ENCODE peak calls at places on chromosomes 4 and X, in five cellular contexts. D, C, V, Y and A are unnamed samples.

GRCh38 chr4:74682567-74683359 is 111.6 kb downstream of the BTC start:
- DNase-seq in C (no peak), D (peak), V (no peak), Y (peak), A (peak)

GRCh38 chr4:123398151-123398802 is 1.7 kb downstream of the SPRY1 start:
- DNase-seq in Y (peak), D (peak), V (peak), C (no peak), A (no peak)

GRCh38 chr4:147891476-147892115 is 159.7 kb downstream of the ARHGAP10 start:
- DNase-seq in D (no peak), V (no peak), Y (no peak), C (no peak), A (no peak)

GRCh38 chrX:46687619-46688018 is 71.3 kb downstream of the SLC9A7 start:
- DNase-seq in C (no peak), V (no peak), Y (no peak), D (no peak), A (no peak)

GRCh38 chr4:38805530-38806145 is 1.0 kb upstream of the TLR1 start:
- DNase-seq in C (peak), V (no peak), D (peak), Y (no peak), A (no peak)

GRCh38 chr4:25092139-25092538 is 61.4 kb upstream of the LGI2 start:
- DNase-seq in Y (no peak), C (no peak), D (no peak), V (no peak), A (no peak)

GRCh38 chr4:123893746-123894095 is 497.1 kb downstream of the SPRY1 start:
- DNase-seq in D (no peak), Y (no peak), C (no peak), V (no peak), A (no peak)

GRCh38 chr4:17511041-17511949 is 595 bp downstream of the QDPR start:
- DNase-seq in C (no peak), D (peak), Y (peak), V (peak), A (peak)

GRCh38 chrX:65451663-65452062 is 82.9 kb downstream of the LAS1L start:
- DNase-seq in V (no peak), Y (peak), C (no peak), D (peak), A (peak)

GRCh38 chrX:12026481-12026880 is 111.8 kb upstream of the FRMPD4 start:
- DNase-seq in V (no peak), Y (no peak), D (no peak), C (no peak), A (no peak)

GRCh38 chr4:19309365-19309764 is 942.3 kb upstream of the SLIT2 start:
- DNase-seq in C (no peak), V (no peak), D (no peak), Y (no peak), A (no peak)

GRCh38 chr4:37664696-37665095 is 21.5 kb downstream of the RELL1 start:
- DNase-seq in V (no peak), C (no peak), D (no peak), Y (no peak), A (no peak)

GRCh38 chr4:35151816-35152572 is 1092.3 kb downstream of the ARAP2 start:
- DNase-seq in Y (peak), C (no peak), V (peak), D (peak), A (peak)

GRCh38 chrX:150558424-150558823 is 10.0 kb upstream of the MTM1 start:
- DNase-seq in D (no peak), V (no peak), C (no peak), Y (no peak), A (no peak)

DNA sequence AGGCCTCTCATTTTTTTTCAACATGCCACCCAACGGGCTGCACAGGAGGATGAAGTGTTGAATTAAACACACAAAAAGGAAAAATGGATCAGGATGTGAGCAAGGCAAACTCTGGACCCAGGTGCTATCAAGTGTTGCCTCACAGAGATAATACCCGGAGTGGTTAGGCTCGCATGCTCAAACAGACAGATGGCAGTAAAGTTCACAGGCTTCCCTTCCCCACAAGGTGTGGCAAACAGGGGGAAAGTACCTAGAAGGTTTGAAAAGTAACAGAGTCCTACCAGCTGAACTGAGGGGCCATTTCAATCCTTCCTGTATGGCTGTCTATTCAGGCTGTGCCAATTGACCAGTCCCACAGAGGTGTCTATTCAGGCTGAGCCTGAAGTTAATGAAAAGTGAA is 123.9 kb upstream of the GC start:
- DNase-seq in Y (no peak), V (no peak), C (no peak), D (no peak), A (no peak)
- TF ChIP-seq SRF in Y (no peak), V (no peak), C (no peak), D (no peak), A (no peak)

GRCh38 chrX:34300871-34301270 is 168.8 kb upstream of the FAM47A start:
- DNase-seq in V (no peak), Y (peak), C (no peak), D (peak), A (peak)
- TF ChIP-seq SRF in V (no peak), Y (no peak), C (no peak), D (no peak), A (no peak)

DNA sequence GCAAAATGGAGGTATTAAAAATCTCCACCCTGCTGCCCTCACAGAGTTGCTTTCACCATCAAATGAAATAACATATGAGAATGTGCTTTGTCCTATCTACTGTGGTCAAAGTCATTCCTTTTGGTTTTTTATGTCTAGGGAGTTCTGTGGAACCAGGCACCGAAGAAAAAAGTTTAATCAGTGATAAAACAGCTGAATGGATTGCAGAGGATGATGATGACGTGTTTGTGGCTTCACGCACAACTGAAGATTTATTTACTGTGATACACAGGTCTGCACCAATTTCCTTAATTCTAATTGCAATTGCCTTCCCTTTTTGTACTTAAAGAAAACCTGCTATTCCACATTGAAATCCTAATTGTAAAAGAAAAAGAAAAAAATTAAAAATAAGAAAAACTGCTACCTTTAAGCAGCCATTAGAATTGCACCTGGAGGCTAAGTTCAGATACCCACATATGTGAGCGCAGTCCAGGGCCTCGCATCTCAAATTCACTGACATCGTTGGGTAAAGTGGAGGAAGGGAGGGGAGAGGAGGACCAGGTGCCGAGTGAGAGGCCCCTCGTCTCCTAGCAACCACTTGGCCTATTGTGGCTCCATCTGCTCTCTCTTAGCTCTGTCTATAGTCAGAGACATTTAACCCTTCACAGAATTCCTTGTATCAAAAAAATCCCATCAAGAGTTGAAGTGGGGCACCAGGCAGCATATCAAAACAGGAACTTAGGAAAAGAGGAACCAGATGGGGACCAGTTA is 10.6 kb upstream of the RTL5 start:
- DNase-seq in V (no peak), Y (no peak), D (no peak), C (no peak), A (no peak)
- TF ChIP-seq SRF in V (no peak), Y (no peak), D (no peak), C (no peak), A (no peak)

GRCh38 chr4:169337510-169337909 is 66.8 kb upstream of the SH3RF1 start:
- DNase-seq in V (no peak), D (no peak), C (no peak), Y (no peak), A (no peak)
- TF ChIP-seq SRF in V (no peak), D (no peak), C (no peak), Y (no peak), A (no peak)

GRCh38 chrX:130213376-130213775 is 41.6 kb downstream of the RAB33A start:
- DNase-seq in C (no peak), D (no peak), Y (no peak), V (no peak), A (no peak)

GRCh38 chrX:130212371-130212770 is 40.6 kb downstream of the RAB33A start:
- DNase-seq in V (no peak), C (no peak), Y (no peak), D (no peak), A (no peak)

GRCh38 chrX:130211415-130212186 is 39.8 kb downstream of the RAB33A start:
- DNase-seq in C (no peak), V (no peak), Y (no peak), D (no peak), A (no peak)

DNA sequence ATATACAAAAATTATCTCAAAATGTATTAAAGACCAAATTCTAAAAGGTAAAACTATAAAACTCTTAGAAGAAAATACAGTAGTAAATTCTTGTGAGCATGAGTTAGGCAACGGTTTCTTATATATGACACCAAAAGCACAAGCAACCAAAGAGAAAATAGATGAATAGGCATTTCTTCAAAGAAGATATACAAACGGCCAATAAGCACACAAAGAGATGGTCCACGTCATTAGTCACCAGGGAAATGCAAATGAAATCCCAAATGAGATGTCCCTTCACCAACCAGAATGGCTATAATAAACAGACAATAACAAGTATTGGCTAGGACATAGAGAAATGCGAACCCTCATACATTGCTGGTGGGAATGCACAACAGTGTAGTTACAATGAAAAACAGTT is 44.5 kb downstream of the RAB33A start:
- DNase-seq in V (no peak), Y (no peak), D (peak), C (no peak), A (no peak)
- TF ChIP-seq SRF in V (no peak), Y (no peak), D (no peak), C (no peak), A (no peak)

DNA sequence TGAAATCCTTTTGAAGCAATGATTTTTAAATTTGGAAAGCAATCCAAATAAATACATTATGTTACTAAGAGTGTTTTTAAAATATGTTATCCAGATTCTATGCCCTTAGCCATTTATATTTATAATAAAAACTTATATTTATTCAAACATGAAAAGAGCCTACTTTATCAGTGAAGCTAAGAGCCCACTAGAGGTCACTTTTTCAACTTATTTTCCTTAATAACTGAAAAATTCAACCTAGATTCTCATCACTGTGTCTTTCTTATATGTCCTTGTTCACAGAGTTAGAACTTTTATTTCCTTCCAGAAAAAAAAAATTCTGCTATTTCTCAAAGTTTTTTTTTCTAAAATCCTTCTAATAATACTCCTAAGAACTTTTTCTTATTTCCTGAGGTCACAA is 23.9 kb downstream of the PRDM8 start:
- DNase-seq in V (no peak), C (no peak), D (no peak), Y (no peak), A (no peak)
- TF ChIP-seq SRF in V (no peak), C (no peak), D (no peak), Y (no peak), A (no peak)

GRCh38 chrX:3520458-3520857 is 174.0 kb upstream of the MXRA5 start:
- DNase-seq in D (no peak), Y (no peak), V (no peak), C (no peak), A (no peak)
- TF ChIP-seq SRF in D (no peak), Y (no peak), V (no peak), C (no peak), A (no peak)